ENCODE peak calls at places on chromosomes 16 and 17, in four cellular contexts. M is transverse colon, E is neural progenitor cell, L is body of pancreas. X is an unnamed sample. For H3K4me1, the result is how much of the 10 kb centered on the place peaks cover.

GRCh38 chr16:31072540-31073072 is 1.4 kb downstream of the ZNF668 start:
- DNase-seq in E (peak), L (no peak), M (peak), X (peak)

GRCh38 chr17:36092228-36092627 is 2.3 kb upstream of the CCL3 start:
- DNase-seq in L (no peak), M (no peak), E (no peak), X (no peak)

GRCh38 chr16:50213939-50214519 is 52.3 kb upstream of the ADCY7 start:
- DNase-seq in E (peak), M (no peak), L (no peak), X (no peak)

GRCh38 chr17:60354223-60354622 is 37.7 kb downstream of the USP32 start:
- DNase-seq in E (no peak), L (no peak), M (no peak), X (no peak)

GRCh38 chr17:28883967-28884702 is 13.4 kb downstream of the FLOT2 start:
- DNase-seq in L (no peak), E (no peak), M (no peak), X (no peak)

GRCh38 chr17:19644493-19645210 is 3.9 kb upstream of the ALDH3A2 start:
- DNase-seq in M (no peak), L (no peak), E (no peak), X (no peak)

GRCh38 chr17:21072623-21073278 is 29.9 kb upstream of the USP22 start:
- DNase-seq in M (no peak), E (no peak), L (no peak), X (no peak)

GRCh38 chr16:11836653-11837244 is 14.6 kb downstream of the RSL1D1 start:
- DNase-seq in E (no peak), M (no peak), L (no peak), X (no peak)

GRCh38 chr16:2008009-2008526 is 1.6 kb downstream of the ZNF598 start:
- DNase-seq in L (peak), E (no peak), M (peak), X (no peak)

GRCh38 chr16:81586421-81586820 is 141.8 kb downstream of the CMIP start:
- DNase-seq in M (no peak), E (no peak), L (no peak), X (no peak)

GRCh38 chr17:32941419-32942032 is 13.6 kb downstream of the TMEM98 start:
- DNase-seq in L (no peak), E (no peak), M (no peak), X (no peak)

GRCh38 chr17:9725575-9725974 is 65.8 kb downstream of the DHRS7C start:
- DNase-seq in E (peak), M (no peak), L (no peak), X (no peak)

GRCh38 chr16:56354016-56354415 is 71.3 kb downstream of the AMFR start:
- DNase-seq in E (no peak), L (no peak), M (peak), X (no peak)

GRCh38 chr16:29738514-29738913 is 7.3 kb downstream of the C16orf54 start:
- DNase-seq in L (no peak), E (no peak), M (peak), X (no peak)

GRCh38 chr16:82439678-82440293 is 187.0 kb upstream of the CDH13 start:
- DNase-seq in M (no peak), E (peak), L (no peak), X (no peak)

GRCh38 chr17:56023851-56024250 is 129.4 kb upstream of the ANKFN1 start:
- DNase-seq in E (no peak), M (no peak), L (no peak), X (no peak)
- TF ChIP-seq CTCF in E (no peak), M (no peak), L (no peak), X (no peak)

DNA sequence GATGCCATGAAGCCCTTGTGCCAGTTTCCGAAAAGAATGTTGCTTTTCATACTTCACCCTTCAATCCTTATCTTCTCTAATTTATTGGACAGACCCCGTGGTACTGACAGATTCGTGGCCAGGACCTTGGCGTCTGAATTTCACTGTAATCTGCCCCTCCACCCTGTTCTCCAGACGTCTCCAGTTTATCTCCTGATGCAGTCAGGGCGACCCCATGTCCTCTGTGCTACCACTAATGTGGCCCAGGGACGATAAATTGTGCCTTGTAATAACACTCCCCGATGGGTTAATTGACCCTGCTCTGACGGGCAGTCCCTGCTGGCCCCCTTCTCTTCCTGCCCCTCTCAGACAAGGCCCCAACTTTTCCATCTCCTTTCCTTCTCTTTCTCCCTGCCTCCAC is 138.3 kb upstream of the GSE1 start:
- DNase-seq in L (no peak), M (no peak), E (no peak), X (no peak)
- H3K4me1 ChIP-seq in L (under half), M (under half), E (under half), X (under half)

DNA sequence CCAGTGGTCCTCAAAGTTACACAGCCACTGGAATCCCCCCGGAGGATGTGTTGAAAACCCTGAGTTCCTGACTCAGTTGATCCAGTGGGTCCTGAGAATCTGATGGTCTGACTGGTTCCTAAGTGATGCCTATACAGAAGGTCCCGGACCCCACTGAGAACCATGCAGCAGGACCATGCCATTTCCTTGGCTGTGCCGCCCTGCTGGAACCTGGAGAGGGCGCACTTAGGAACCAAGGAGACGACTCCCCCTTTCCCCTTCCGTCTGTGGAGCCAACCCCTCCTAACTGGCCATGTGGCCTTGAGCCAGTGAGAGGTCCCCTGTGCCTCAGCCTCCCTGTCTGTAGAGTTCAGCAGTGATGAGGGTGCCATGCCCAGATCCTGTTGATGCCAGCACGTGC is 22.0 kb downstream of the C16orf74 start:
- DNase-seq in E (peak), L (no peak), M (no peak), X (no peak)
- TF ChIP-seq CTCF in E (peak), L (no peak), M (no peak), X (no peak)

DNA sequence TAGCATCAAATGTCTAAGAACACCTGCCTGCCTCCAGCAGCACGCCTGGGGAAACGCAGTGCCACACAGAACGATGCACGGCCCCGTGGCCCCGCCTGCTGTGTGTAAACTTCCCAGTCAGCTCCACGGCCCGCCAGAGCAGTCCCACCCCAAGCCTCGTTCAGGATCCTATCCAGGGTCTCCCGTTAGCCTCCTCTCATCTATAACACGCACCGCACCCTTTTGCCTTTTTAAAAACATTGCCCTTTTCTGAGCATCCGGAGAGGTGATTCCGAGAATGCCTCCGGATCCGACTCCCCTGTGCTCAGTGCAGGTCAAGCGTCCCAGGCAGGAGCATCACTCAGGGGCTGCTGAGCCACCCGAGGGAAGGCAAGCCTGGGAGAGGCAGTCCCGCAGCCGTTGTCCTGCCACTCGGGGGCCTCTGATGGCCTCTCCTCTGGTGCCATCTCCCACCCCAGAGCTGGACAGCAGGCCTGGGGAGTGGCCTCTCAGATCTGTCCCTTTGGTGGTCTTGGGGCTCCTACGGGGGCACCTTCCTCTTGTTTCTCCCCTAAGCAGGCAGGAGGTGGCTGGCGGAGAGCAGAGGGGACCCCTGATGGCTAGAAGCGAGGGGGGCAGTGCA is 38.0 kb upstream of the SLC38A10 start:
- DNase-seq in E (no peak), L (no peak), M (no peak), X (no peak)
- H3K4me1 ChIP-seq in E (under half), L (half or more), M (half or more), X (under half)

GRCh38 chr16:22120440-22120839 is 28.1 kb downstream of the VWA3A start:
- DNase-seq in L (no peak), M (no peak), E (no peak), X (no peak)
- TF ChIP-seq CTCF in L (no peak), M (no peak), E (no peak), X (no peak)

X was measured in right lobe of liver.